ENCODE peak calls at places on chromosomes 6 and 20, in ten cellular contexts. One of them, this sample, is unnamed.

GRCh38 chr6:19536838-19537237 is 300.3 kb upstream of the ID4 start:
- DNase-seq in Calu3: no peak
- DNase-seq in GM13977: no peak
- DNase-seq in AG04449: no peak
- DNase-seq in nephron progenitor cell: no peak
- DNase-seq in coronary artery: no peak
- DNase-seq in lung: no peak
- DNase-seq in breast epithelium: no peak
- DNase-seq in PC-9: peak; percentile 62
- DNase-seq in choroid plexus epithelial cell: no peak
- DNase-seq in this sample: no peak

GRCh38 chr6:132132420-132132819 is 181.2 kb upstream of the CCN2 start:
- DNase-seq in Calu3: peak; percentile 4
- DNase-seq in GM13977: no peak
- DNase-seq in AG04449: no peak
- DNase-seq in nephron progenitor cell: no peak
- DNase-seq in coronary artery: no peak
- DNase-seq in lung: no peak
- DNase-seq in breast epithelium: no peak
- DNase-seq in PC-9: peak; percentile 15
- DNase-seq in choroid plexus epithelial cell: peak; percentile 77
- DNase-seq in this sample: no peak

GRCh38 chr20:19070681-19071441 is 141.6 kb upstream of the SLC24A3 start:
- DNase-seq in Calu3: no peak
- DNase-seq in GM13977: no peak
- DNase-seq in AG04449: no peak
- DNase-seq in nephron progenitor cell: no peak
- DNase-seq in coronary artery: no peak
- DNase-seq in lung: no peak
- DNase-seq in breast epithelium: no peak
- DNase-seq in PC-9: no peak
- DNase-seq in choroid plexus epithelial cell: no peak
- DNase-seq in this sample: no peak

GRCh38 chr6:87628881-87629280 is 38.9 kb downstream of the ORC3 start:
- DNase-seq in Calu3: no peak
- DNase-seq in GM13977: no peak
- DNase-seq in AG04449: peak; percentile 24
- DNase-seq in nephron progenitor cell: no peak
- DNase-seq in coronary artery: no peak
- DNase-seq in lung: no peak
- DNase-seq in breast epithelium: no peak
- DNase-seq in PC-9: no peak
- DNase-seq in choroid plexus epithelial cell: peak; percentile 81
- DNase-seq in this sample: no peak

GRCh38 chr6:85551264-85551663 is 42.4 kb downstream of the SNX14 start:
- DNase-seq in Calu3: no peak
- DNase-seq in GM13977: no peak
- DNase-seq in AG04449: no peak
- DNase-seq in nephron progenitor cell: no peak
- DNase-seq in coronary artery: no peak
- DNase-seq in lung: no peak
- DNase-seq in breast epithelium: no peak
- DNase-seq in PC-9: no peak
- DNase-seq in choroid plexus epithelial cell: peak; percentile 14
- DNase-seq in this sample: no peak

GRCh38 chr20:42024653-42025052 is 406.5 kb upstream of the CHD6 start:
- DNase-seq in Calu3: no peak
- DNase-seq in GM13977: no peak
- DNase-seq in AG04449: no peak
- DNase-seq in nephron progenitor cell: peak; percentile 76
- DNase-seq in coronary artery: no peak
- DNase-seq in lung: no peak
- DNase-seq in breast epithelium: no peak
- DNase-seq in PC-9: no peak
- DNase-seq in choroid plexus epithelial cell: no peak
- DNase-seq in this sample: peak; percentile 34

GRCh38 chr6:134945045-134945444 is 4.9 kb downstream of the ALDH8A1 start:
- DNase-seq in Calu3: no peak
- DNase-seq in GM13977: no peak
- DNase-seq in AG04449: no peak
- DNase-seq in nephron progenitor cell: no peak
- DNase-seq in coronary artery: no peak
- DNase-seq in lung: no peak
- DNase-seq in breast epithelium: no peak
- DNase-seq in PC-9: no peak
- DNase-seq in choroid plexus epithelial cell: no peak
- DNase-seq in this sample: no peak

GRCh38 chr20:22582960-22583772 is 1.2 kb downstream of the FOXA2 start:
- DNase-seq in Calu3: peak; percentile 9
- DNase-seq in GM13977: no peak
- DNase-seq in AG04449: no peak
- DNase-seq in nephron progenitor cell: peak; percentile 49
- DNase-seq in coronary artery: no peak
- DNase-seq in lung: no peak
- DNase-seq in breast epithelium: no peak
- DNase-seq in PC-9: no peak
- DNase-seq in choroid plexus epithelial cell: no peak
- DNase-seq in this sample: no peak

GRCh38 chr6:21321076-21321475 is 272.5 kb upstream of the SOX4 start:
- DNase-seq in Calu3: no peak
- DNase-seq in GM13977: no peak
- DNase-seq in AG04449: no peak
- DNase-seq in nephron progenitor cell: no peak
- DNase-seq in coronary artery: no peak
- DNase-seq in lung: no peak
- DNase-seq in breast epithelium: no peak
- DNase-seq in PC-9: no peak
- DNase-seq in choroid plexus epithelial cell: no peak
- DNase-seq in this sample: no peak

GRCh38 chr20:19943021-19943659 is 74.0 kb upstream of the NAA20 start:
- DNase-seq in Calu3: no peak
- DNase-seq in GM13977: no peak
- DNase-seq in AG04449: no peak
- DNase-seq in nephron progenitor cell: no peak
- DNase-seq in coronary artery: no peak
- DNase-seq in lung: no peak
- DNase-seq in breast epithelium: peak; percentile 86
- DNase-seq in PC-9: no peak
- DNase-seq in choroid plexus epithelial cell: no peak
- DNase-seq in this sample: no peak

GRCh38 chr20:38141154-38141888 is 23.7 kb downstream of the TGM2 start:
- DNase-seq in Calu3: no peak
- DNase-seq in GM13977: no peak
- DNase-seq in AG04449: no peak
- DNase-seq in nephron progenitor cell: no peak
- DNase-seq in coronary artery: no peak
- DNase-seq in lung: no peak
- DNase-seq in breast epithelium: no peak
- DNase-seq in PC-9: no peak
- DNase-seq in choroid plexus epithelial cell: no peak
- DNase-seq in this sample: no peak

GRCh38 chr6:43944908-43945777 is 175.1 kb downstream of the VEGFA start:
- DNase-seq in Calu3: no peak
- DNase-seq in GM13977: no peak
- DNase-seq in AG04449: no peak
- DNase-seq in nephron progenitor cell: no peak
- DNase-seq in coronary artery: no peak
- DNase-seq in lung: no peak
- DNase-seq in breast epithelium: no peak
- DNase-seq in PC-9: no peak
- DNase-seq in choroid plexus epithelial cell: peak; percentile 38
- DNase-seq in this sample: no peak

GRCh38 chr6:100459291-100459690 is 5.4 kb downstream of the SIM1 start:
- DNase-seq in Calu3: no peak
- DNase-seq in GM13977: no peak
- DNase-seq in AG04449: no peak
- DNase-seq in nephron progenitor cell: no peak
- DNase-seq in coronary artery: no peak
- DNase-seq in lung: no peak
- DNase-seq in breast epithelium: no peak
- DNase-seq in PC-9: no peak
- DNase-seq in choroid plexus epithelial cell: no peak
- DNase-seq in this sample: no peak

GRCh38 chr20:43821795-43822194 is 92.9 kb upstream of the TOX2 start:
- DNase-seq in Calu3: no peak
- DNase-seq in GM13977: no peak
- DNase-seq in AG04449: no peak
- DNase-seq in nephron progenitor cell: no peak
- DNase-seq in coronary artery: no peak
- DNase-seq in lung: no peak
- DNase-seq in breast epithelium: no peak
- DNase-seq in PC-9: no peak
- DNase-seq in choroid plexus epithelial cell: no peak
- DNase-seq in this sample: no peak

GRCh38 chr20:531608-532007 is 12.0 kb downstream of the CSNK2A1 start:
- DNase-seq in Calu3: no peak
- DNase-seq in GM13977: no peak
- DNase-seq in AG04449: no peak
- DNase-seq in nephron progenitor cell: no peak
- DNase-seq in coronary artery: no peak
- DNase-seq in lung: no peak
- DNase-seq in breast epithelium: no peak
- DNase-seq in PC-9: no peak
- DNase-seq in choroid plexus epithelial cell: no peak
- DNase-seq in this sample: no peak

GRCh38 chr6:42693725-42694323 is 28.6 kb downstream of the PRPH2 start:
- DNase-seq in Calu3: no peak
- DNase-seq in GM13977: no peak
- DNase-seq in AG04449: no peak
- DNase-seq in nephron progenitor cell: no peak
- DNase-seq in coronary artery: no peak
- DNase-seq in lung: no peak
- DNase-seq in breast epithelium: no peak
- DNase-seq in PC-9: no peak
- DNase-seq in choroid plexus epithelial cell: no peak
- DNase-seq in this sample: no peak

GRCh38 chr20:36465109-36466080 is 75.9 kb upstream of the MYL9 start:
- DNase-seq in Calu3: peak; percentile 41
- DNase-seq in GM13977: no peak
- DNase-seq in AG04449: no peak
- DNase-seq in nephron progenitor cell: no peak
- DNase-seq in coronary artery: peak; percentile 82
- DNase-seq in lung: no peak
- DNase-seq in breast epithelium: no peak
- DNase-seq in PC-9: peak; percentile 84
- DNase-seq in choroid plexus epithelial cell: peak; percentile 85
- DNase-seq in this sample: no peak

GRCh38 chr20:45779011-45779915 is 12.4 kb downstream of the WFDC3 start:
- DNase-seq in Calu3: peak; percentile 95
- DNase-seq in GM13977: no peak
- DNase-seq in AG04449: peak; percentile 99
- DNase-seq in nephron progenitor cell: no peak
- DNase-seq in coronary artery: peak; percentile 95
- DNase-seq in lung: peak; percentile 90
- DNase-seq in breast epithelium: peak; percentile 95
- DNase-seq in PC-9: peak; percentile 100
- DNase-seq in choroid plexus epithelial cell: peak; percentile 98
- DNase-seq in this sample: no peak

GRCh38 chr6:155247618-155248017 is 16.2 kb upstream of the CLDN20 start:
- DNase-seq in Calu3: no peak
- DNase-seq in GM13977: no peak
- DNase-seq in AG04449: peak; percentile 67
- DNase-seq in nephron progenitor cell: no peak
- DNase-seq in coronary artery: no peak
- DNase-seq in lung: no peak
- DNase-seq in breast epithelium: no peak
- DNase-seq in PC-9: peak; percentile 90
- DNase-seq in choroid plexus epithelial cell: peak; percentile 91
- DNase-seq in this sample: no peak

GRCh38 chr6:5999688-6000608 is 6.8 kb downstream of the NRN1 start:
- DNase-seq in Calu3: no peak
- DNase-seq in GM13977: no peak
- DNase-seq in AG04449: no peak
- DNase-seq in nephron progenitor cell: peak; percentile 17
- DNase-seq in coronary artery: no peak
- DNase-seq in lung: no peak
- DNase-seq in breast epithelium: no peak
- DNase-seq in PC-9: no peak
- DNase-seq in choroid plexus epithelial cell: no peak
- DNase-seq in this sample: no peak

GRCh38 chr6:31907158-31907813 is 5.4 kb upstream of the ZBTB12 start:
- DNase-seq in Calu3: no peak
- DNase-seq in GM13977: no peak
- DNase-seq in AG04449: no peak
- DNase-seq in nephron progenitor cell: no peak
- DNase-seq in coronary artery: no peak
- DNase-seq in lung: no peak
- DNase-seq in breast epithelium: no peak
- DNase-seq in PC-9: no peak
- DNase-seq in choroid plexus epithelial cell: peak; percentile 94
- DNase-seq in this sample: no peak

GRCh38 chr6:14474816-14475215 is 357.2 kb downstream of the CD83 start:
- DNase-seq in Calu3: no peak
- DNase-seq in GM13977: no peak
- DNase-seq in AG04449: no peak
- DNase-seq in nephron progenitor cell: no peak
- DNase-seq in coronary artery: no peak
- DNase-seq in lung: no peak
- DNase-seq in breast epithelium: no peak
- DNase-seq in PC-9: no peak
- DNase-seq in choroid plexus epithelial cell: no peak
- DNase-seq in this sample: no peak
- TF ChIP-seq CTCF in Calu3: no peak
- TF ChIP-seq CTCF in GM13977: no peak
- TF ChIP-seq CTCF in AG04449: no peak
- TF ChIP-seq CTCF in nephron progenitor cell: no peak
- TF ChIP-seq CTCF in coronary artery: no peak
- TF ChIP-seq CTCF in lung: no peak
- TF ChIP-seq CTCF in breast epithelium: no peak
- TF ChIP-seq CTCF in PC-9: no peak
- TF ChIP-seq CTCF in choroid plexus epithelial cell: no peak
- TF ChIP-seq CTCF in this sample: no peak

GRCh38 chr6:390914-391558 is 516 bp upstream of the IRF4 start:
- DNase-seq in Calu3: no peak
- DNase-seq in GM13977: peak; percentile 78
- DNase-seq in AG04449: no peak
- DNase-seq in nephron progenitor cell: no peak
- DNase-seq in coronary artery: peak; percentile 58
- DNase-seq in lung: no peak
- DNase-seq in breast epithelium: no peak
- DNase-seq in PC-9: no peak
- DNase-seq in choroid plexus epithelial cell: peak; percentile 22
- DNase-seq in this sample: no peak
- TF ChIP-seq CTCF in Calu3: no peak
- TF ChIP-seq CTCF in GM13977: peak; percentile 12
- TF ChIP-seq CTCF in AG04449: no peak
- TF ChIP-seq CTCF in nephron progenitor cell: no peak
- TF ChIP-seq CTCF in coronary artery: no peak
- TF ChIP-seq CTCF in lung: no peak
- TF ChIP-seq CTCF in breast epithelium: no peak
- TF ChIP-seq CTCF in PC-9: no peak
- TF ChIP-seq CTCF in choroid plexus epithelial cell: peak; percentile 21
- TF ChIP-seq CTCF in this sample: no peak

GRCh38 chr6:28589234-28589951 is 63.7 kb downstream of the GPX5 start:
- DNase-seq in Calu3: peak; percentile 90
- DNase-seq in GM13977: peak; percentile 50
- DNase-seq in AG04449: peak; percentile 79
- DNase-seq in nephron progenitor cell: peak; percentile 70
- DNase-seq in coronary artery: no peak
- DNase-seq in lung: peak; percentile 53
- DNase-seq in breast epithelium: no peak
- DNase-seq in PC-9: peak; percentile 87
- DNase-seq in choroid plexus epithelial cell: peak; percentile 94
- DNase-seq in this sample: peak; percentile 61
- TF ChIP-seq CTCF in Calu3: no peak
- TF ChIP-seq CTCF in GM13977: no peak
- TF ChIP-seq CTCF in AG04449: no peak
- TF ChIP-seq CTCF in nephron progenitor cell: no peak
- TF ChIP-seq CTCF in coronary artery: no peak
- TF ChIP-seq CTCF in lung: no peak
- TF ChIP-seq CTCF in breast epithelium: no peak
- TF ChIP-seq CTCF in PC-9: no peak
- TF ChIP-seq CTCF in choroid plexus epithelial cell: no peak
- TF ChIP-seq CTCF in this sample: peak; percentile 32

GRCh38 chr6:99151634-99152344 is 197.7 kb downstream of the FAXC start:
- DNase-seq in Calu3: peak; percentile 74
- DNase-seq in GM13977: peak; percentile 47
- DNase-seq in AG04449: no peak
- DNase-seq in nephron progenitor cell: peak; percentile 73
- DNase-seq in coronary artery: no peak
- DNase-seq in lung: no peak
- DNase-seq in breast epithelium: no peak
- DNase-seq in PC-9: no peak
- DNase-seq in choroid plexus epithelial cell: peak; percentile 39
- DNase-seq in this sample: peak; percentile 65
- TF ChIP-seq CTCF in Calu3: peak; percentile 48
- TF ChIP-seq CTCF in GM13977: peak; percentile 92
- TF ChIP-seq CTCF in AG04449: peak; percentile 75
- TF ChIP-seq CTCF in nephron progenitor cell: peak; percentile 61
- TF ChIP-seq CTCF in coronary artery: no peak
- TF ChIP-seq CTCF in lung: no peak
- TF ChIP-seq CTCF in breast epithelium: no peak
- TF ChIP-seq CTCF in PC-9: peak; percentile 90
- TF ChIP-seq CTCF in choroid plexus epithelial cell: peak; percentile 69
- TF ChIP-seq CTCF in this sample: peak; percentile 80